ENCODE peak calls at places on chromosomes 5 and 9, in five cellular contexts. J is hepatocyte, L is HCT116, O is PC-9, I is OCI-LY7. S is an unnamed sample.
A peak's percentile ranks its signal among the peaks of the same experiment; 100 is the strongest.

GRCh38 chr9:113011911-113012381 is at the start of gene ZNF883:
- DNase-seq in I (no peak), O (no peak), L (no peak), J (peak; percentile 72), S (no peak)

GRCh38 chr9:75149841-75150241 is 61.5 kb downstream of the OSTF1 start:
- DNase-seq in I (no peak), J (no peak), L (no peak), O (no peak), S (no peak)

GRCh38 chr5:176736271-176736965 is 73.9 kb upstream of the UNC5A start:
- DNase-seq in L (no peak), I (no peak), O (no peak), J (no peak), S (no peak)

GRCh38 chr5:36389245-36389644 is 87.5 kb upstream of the RANBP3L start:
- DNase-seq in J (peak; percentile 41), I (no peak), L (no peak), O (no peak), S (no peak)

GRCh38 chr9:133939845-133940244 is 52.3 kb downstream of the VAV2 start:
- DNase-seq in L (no peak), O (no peak), I (no peak), J (no peak), S (no peak)

GRCh38 chr5:111383288-111383970 is 128.9 kb downstream of the STARD4 start:
- DNase-seq in O (no peak), L (no peak), J (no peak), I (no peak), S (no peak)

GRCh38 chr9:91534374-91534773 is 110.7 kb upstream of the NFIL3 start:
- DNase-seq in J (peak; percentile 16), O (no peak), I (no peak), L (no peak), S (no peak)

GRCh38 chr5:43104102-43104501 is 16.6 kb upstream of the ZNF131 start:
- DNase-seq in J (no peak), I (no peak), O (no peak), L (no peak), S (no peak)

GRCh38 chr5:78706381-78706780 is 57.8 kb upstream of the LHFPL2 start:
- DNase-seq in O (no peak), I (no peak), L (no peak), J (no peak), S (no peak)

GRCh38 chr5:36505021-36505420 is 101.4 kb upstream of the SLC1A3 start:
- DNase-seq in L (no peak), I (no peak), O (no peak), J (no peak), S (no peak)

GRCh38 chr5:116788851-116789403 is 214.3 kb upstream of the SEMA6A start:
- DNase-seq in O (no peak), J (no peak), I (no peak), L (no peak), S (no peak)

GRCh38 chr9:4796988-4797956 is 4.5 kb downstream of the RCL1 start:
- DNase-seq in L (peak; percentile 38), I (peak; percentile 50), J (peak; percentile 32), O (no peak), S (peak; percentile 61)

GRCh38 chr9:134028575-134029247 is 3.4 kb downstream of the BRD3OS start:
- DNase-seq in L (no peak), I (no peak), J (no peak), O (no peak), S (no peak)

GRCh38 chr9:69027355-69028097 is 8.0 kb upstream of the FXN start:
- DNase-seq in J (peak; percentile 76), O (peak; percentile 50), I (peak; percentile 77), L (peak; percentile 65), S (peak; percentile 79)

GRCh38 chr5:154367101-154367500 is 78.7 kb upstream of the SAP30L start:
- DNase-seq in O (peak; percentile 63), L (no peak), J (no peak), I (no peak), S (no peak)

GRCh38 chr5:1661311-1661710 is 137.6 kb upstream of the LPCAT1 start:
- DNase-seq in J (peak; percentile 2), O (no peak), L (no peak), I (no peak), S (no peak)

GRCh38 chr5:141668601-141669265 is 13.3 kb downstream of the ARAP3 start:
- DNase-seq in L (no peak), I (no peak), O (no peak), J (no peak), S (no peak)

GRCh38 chr9:37968228-37968672 is 64.3 kb upstream of the SLC25A51 start:
- DNase-seq in L (no peak), I (no peak), J (peak; percentile 54), O (no peak), S (no peak)

GRCh38 chr5:172414618-172415599 is 39.4 kb downstream of the SH3PXD2B start:
- DNase-seq in I (no peak), O (no peak), J (peak; percentile 41), L (no peak), S (no peak)

GRCh38 chr9:136395345-136396218 is 4.4 kb downstream of the SNAPC4 start:
- DNase-seq in I (no peak), O (no peak), L (no peak), J (no peak), S (no peak)

GRCh38 chr9:15889555-15889954 is 336.7 kb downstream of the CCDC171 start:
- DNase-seq in O (no peak), L (no peak), I (no peak), J (peak; percentile 7), S (no peak)

GRCh38 chr5:34923694-34924461 is 5.5 kb upstream of the DNAJC21 start:
- DNase-seq in J (peak; percentile 63), I (no peak), L (peak; percentile 74), O (peak; percentile 93), S (peak; percentile 48)

GRCh38 chr9:70112981-70113380 is 69.3 kb downstream of the MAMDC2 start:
- DNase-seq in J (no peak), L (no peak), I (no peak), O (no peak), S (no peak)

GRCh38 chr9:70111641-70112236 is 68.1 kb downstream of the MAMDC2 start:
- DNase-seq in L (peak; percentile 44), J (peak; percentile 22), O (peak; percentile 91), I (no peak), S (no peak)

GRCh38 chr9:70111042-70111602 is 67.5 kb downstream of the MAMDC2 start:
- DNase-seq in I (peak; percentile 65), J (peak; percentile 86), O (peak; percentile 48), L (peak; percentile 66), S (peak; percentile 74)

GRCh38 chr9:70108181-70108580 is 64.5 kb downstream of the MAMDC2 start:
- DNase-seq in O (no peak), J (no peak), I (no peak), L (no peak), S (no peak)

DNA sequence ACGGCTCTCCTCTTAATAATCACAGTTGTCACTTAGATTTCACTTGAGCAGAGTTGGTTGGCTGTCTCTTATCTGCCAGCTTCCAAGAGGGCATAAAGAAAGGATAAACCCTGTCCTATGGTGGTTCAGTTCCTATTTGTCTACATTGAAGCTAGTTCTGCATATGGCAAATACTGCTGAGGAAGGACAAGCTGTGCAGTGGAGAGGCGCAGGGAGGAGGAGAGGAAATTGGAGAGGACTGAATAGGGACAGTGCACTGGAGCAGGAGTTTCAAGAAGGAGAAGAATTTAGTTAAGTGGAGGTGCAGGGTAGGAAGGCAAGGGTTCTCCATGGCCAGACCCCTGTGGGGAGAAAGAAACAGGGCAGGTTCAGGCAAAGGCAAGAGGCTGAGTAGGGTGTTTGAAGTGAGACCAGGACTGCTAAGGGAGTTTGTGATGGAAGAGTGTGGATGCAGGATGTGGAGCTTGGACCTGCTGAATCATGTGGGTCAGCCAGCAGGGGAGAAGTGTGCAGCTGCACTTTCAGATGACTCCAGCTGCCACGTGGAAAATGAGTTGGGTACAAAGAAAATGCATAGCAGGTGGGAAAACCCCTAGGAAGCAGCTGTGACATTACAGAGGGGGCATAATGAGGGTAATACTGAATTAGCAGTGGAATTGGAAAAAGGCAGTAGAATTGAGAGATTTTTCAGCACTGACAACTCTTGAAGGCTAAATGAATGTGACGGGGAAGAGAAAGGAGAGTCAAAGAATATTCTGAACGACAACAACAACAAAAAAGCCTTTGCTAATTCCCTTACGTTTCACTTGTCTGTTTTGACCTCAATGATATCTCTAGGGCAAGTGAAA is 66.8 kb downstream of the MAMDC2 start:
- DNase-seq in I (no peak), O (no peak), L (no peak), J (no peak), S (no peak)
- H3K4me2 ChIP-seq in I (no peak overlapping the region), O (no peak overlapping the region), L (peak overlapping the region; percentile 13), J (no peak overlapping the region), S (no peak overlapping the region)

GRCh38 chr9:82890401-82890800 is 172.5 kb downstream of the RASEF start:
- DNase-seq in O (no peak), L (no peak), I (no peak), J (no peak), S (no peak)

GRCh38 chr9:82891321-82891720 is 171.6 kb downstream of the RASEF start:
- DNase-seq in O (no peak), L (no peak), J (no peak), I (no peak), S (no peak)

GRCh38 chr9:82890865-82891264 is 172.1 kb downstream of the RASEF start:
- DNase-seq in I (no peak), J (no peak), L (no peak), O (no peak), S (no peak)

GRCh38 chr9:82893549-82893948 is 169.4 kb downstream of the RASEF start:
- DNase-seq in L (no peak), I (no peak), O (no peak), J (no peak), S (no peak)
- H3K9me2 ChIP-seq in L (no peaks in the 10 kb centered on the region), I (no peaks in the 10 kb centered on the region), O (no peaks in the 10 kb centered on the region), J (no peaks in the 10 kb centered on the region), S (no peaks in the 10 kb centered on the region)

GRCh38 chr9:84001621-84002020 is 21.0 kb downstream of the RMI1 start:
- DNase-seq in L (no peak), O (no peak), J (no peak), I (no peak), S (no peak)
- H3K4me2 ChIP-seq in L (no peak overlapping the region), O (no peak overlapping the region), J (no peak overlapping the region), I (no peak overlapping the region), S (no peak overlapping the region)

DNA sequence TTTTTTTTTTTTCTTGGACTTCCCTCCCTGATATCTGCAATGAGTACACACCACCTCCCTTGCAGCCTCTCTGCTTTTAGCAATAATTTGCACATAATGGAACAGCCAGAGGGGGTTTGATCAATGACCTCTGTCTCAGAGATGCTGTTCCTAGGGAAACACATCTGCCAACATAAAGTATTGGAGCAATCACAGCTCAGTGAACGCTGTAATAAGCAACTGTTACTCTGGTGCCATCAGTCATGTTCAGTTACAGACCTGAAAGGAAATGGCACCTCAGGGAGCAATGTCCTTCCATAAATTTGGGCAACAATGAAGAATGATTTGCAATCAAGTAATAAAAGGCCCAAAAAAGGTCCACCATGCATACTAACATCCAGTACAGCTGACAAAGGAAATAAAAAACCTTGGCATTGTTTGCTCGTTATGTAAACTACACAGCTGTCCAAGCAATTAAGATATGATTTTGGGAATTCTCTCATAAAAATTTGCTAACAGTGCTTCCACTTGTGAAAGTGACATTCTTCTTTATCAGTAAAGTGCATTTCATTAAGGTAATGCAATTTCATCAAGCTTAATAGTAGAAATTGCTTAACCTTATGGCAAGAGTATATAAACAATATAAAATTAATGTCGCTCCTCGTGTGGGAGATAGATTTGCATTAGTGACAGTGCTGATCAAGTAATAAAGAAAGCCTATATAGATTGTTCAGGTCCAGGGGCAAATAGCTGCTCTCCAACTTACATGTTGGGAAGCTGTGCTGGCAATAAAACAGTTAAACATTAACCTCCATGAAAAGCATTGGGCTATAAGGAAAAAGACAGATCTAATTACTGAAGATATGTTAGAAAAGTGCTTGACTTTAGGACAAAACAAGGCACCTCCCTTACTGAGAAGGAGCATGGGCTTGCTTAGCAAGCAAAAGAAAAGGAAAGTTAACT is 167.7 kb downstream of the RASEF start:
- DNase-seq in O (no peak), L (no peak), J (peak; percentile 26), I (no peak), S (no peak)
- H3K9me2 ChIP-seq in O (no peaks in the 10 kb centered on the region), L (no peaks in the 10 kb centered on the region), J (no peaks in the 10 kb centered on the region), I (no peaks in the 10 kb centered on the region), S (no peaks in the 10 kb centered on the region)